ENCODE peak calls at places on chromosomes 5 and 9, in five cellular contexts. G, E, H, B and X are unnamed samples.

GRCh38 chr5:15290953-15291352 is 209.0 kb upstream of the FBXL7 start:
- DNase-seq in G (no peak), E (no peak), B (no peak), H (no peak), X (no peak)

GRCh38 chr5:167339205-167339604 is 952.2 kb upstream of the WWC1 start:
- DNase-seq in B (no peak), H (no peak), G (no peak), E (no peak), X (no peak)

GRCh38 chr5:37668524-37669047 is 171.3 kb downstream of the GDNF start:
- DNase-seq in E (peak; percentile 73), H (peak; percentile 85), B (peak; percentile 66), G (no peak), X (no peak)

GRCh38 chr5:150567031-150567680 is 59.2 kb downstream of the NDST1 start:
- DNase-seq in B (no peak), H (no peak), G (no peak), E (no peak), X (no peak)

GRCh38 chr9:28212979-28213378 is 639.7 kb upstream of the C9orf72 start:
- DNase-seq in B (no peak), E (no peak), G (no peak), H (no peak), X (no peak)

GRCh38 chr9:101508203-101508602 is 25.4 kb upstream of the RNF20 start:
- DNase-seq in G (no peak), B (no peak), E (no peak), H (no peak), X (no peak)

GRCh38 chr5:149015561-149015960 is 47.3 kb downstream of the SH3TC2 start:
- DNase-seq in H (no peak), E (no peak), B (no peak), G (no peak), X (no peak)

GRCh38 chr9:29039258-29039657 is 1466.0 kb upstream of the C9orf72 start:
- DNase-seq in G (no peak), E (no peak), B (no peak), H (no peak), X (no peak)

GRCh38 chr9:123432331-123433236 is 76.6 kb downstream of the CRB2 start:
- DNase-seq in G (no peak), B (peak; percentile 51), H (no peak), E (no peak), X (no peak)

GRCh38 chr9:69357854-69358220 is 32.8 kb downstream of the ENTREP1 start:
- DNase-seq in H (no peak), G (no peak), B (no peak), E (no peak), X (no peak)

GRCh38 chr5:123204224-123204623 is 115.2 kb downstream of the PRDM6 start:
- DNase-seq in G (no peak), B (no peak), H (no peak), E (no peak), X (no peak)

GRCh38 chr9:25418974-25419373 is 259.3 kb downstream of the TUSC1 start:
- DNase-seq in H (no peak), G (no peak), B (no peak), E (no peak), X (no peak)

GRCh38 chr9:108519417-108519816 is 336.4 kb downstream of the ACTL7B start:
- DNase-seq in B (no peak), G (no peak), H (no peak), E (no peak), X (no peak)

GRCh38 chr9:131727184-131727785 is 12.6 kb downstream of the RAPGEF1 start:
- DNase-seq in B (no peak), E (no peak), H (peak; percentile 64), G (no peak), X (no peak)

GRCh38 chr9:128703616-128704355 is 1.5 kb downstream of the PKN3 start:
- DNase-seq in B (peak; percentile 80), E (peak; percentile 50), H (peak; percentile 69), G (peak; percentile 81), X (no peak)

GRCh38 chr5:72018158-72018803 is 89.0 kb upstream of the MAP1B start:
- DNase-seq in E (peak; percentile 77), B (no peak), H (no peak), G (no peak), X (peak; percentile 18)

GRCh38 chr5:146986469-146986868 is 107.9 kb upstream of the PPP2R2B start:
- DNase-seq in G (no peak), B (no peak), E (no peak), H (no peak), X (no peak)
- H3K9me3 ChIP-seq in G (peaks cover 6% of the 10 kb centered on the region), B (peaks cover 3% of the 10 kb centered on the region), E (no peaks in the 10 kb centered on the region), H (peaks cover 18% of the 10 kb centered on the region), X (peaks cover 4% of the 10 kb centered on the region)

DNA sequence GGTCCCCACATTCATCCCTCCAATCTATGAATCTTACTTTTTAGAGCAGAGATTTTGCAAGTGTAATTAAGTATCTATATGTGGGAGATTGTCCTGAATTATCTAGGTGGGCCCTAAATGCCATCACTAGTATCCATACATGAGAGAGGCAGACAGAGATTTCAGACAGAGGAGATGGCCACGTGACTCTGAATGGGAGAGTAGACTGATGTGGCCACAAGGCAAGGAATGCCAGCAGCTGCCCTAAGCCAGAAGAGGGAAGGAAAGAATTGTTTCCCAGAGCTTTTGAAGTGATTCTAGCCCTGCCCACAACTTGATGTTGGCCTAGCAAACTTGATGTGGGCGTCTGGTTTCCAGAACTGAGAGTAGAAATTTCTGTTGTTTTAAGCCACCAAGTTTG is 90.1 kb upstream of the PCAT7 start:
- DNase-seq in G (no peak), B (no peak), H (no peak), E (no peak), X (no peak)
- H3K9me3 ChIP-seq in G (peaks cover 9% of the 10 kb centered on the region), B (no peaks in the 10 kb centered on the region), H (peaks cover 14% of the 10 kb centered on the region), E (no peaks in the 10 kb centered on the region), X (peaks cover 3% of the 10 kb centered on the region)

DNA sequence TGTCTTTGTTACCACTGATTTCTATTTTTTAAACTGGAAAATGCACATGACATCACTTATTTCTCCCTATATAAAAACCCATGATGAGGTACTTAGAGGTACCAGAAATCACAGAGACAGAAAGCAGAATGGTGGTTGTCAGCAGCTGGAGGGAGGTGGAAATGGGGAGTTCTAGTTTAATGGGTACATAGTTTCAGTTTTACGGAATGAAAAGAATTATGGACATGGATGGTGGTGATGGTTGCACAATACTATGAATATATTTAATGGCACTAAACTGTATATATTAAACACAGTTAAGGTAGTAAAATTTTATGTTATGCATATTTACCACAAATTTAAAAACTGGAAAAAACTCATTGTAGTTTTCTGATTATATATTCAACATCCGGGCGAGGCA is 50.5 kb upstream of the CPEB4 start:
- DNase-seq in E (no peak), B (no peak), H (no peak), G (no peak), X (no peak)
- H3K9me3 ChIP-seq in E (no peaks in the 10 kb centered on the region), B (no peaks in the 10 kb centered on the region), H (no peaks in the 10 kb centered on the region), G (no peaks in the 10 kb centered on the region), X (no peaks in the 10 kb centered on the region)

DNA sequence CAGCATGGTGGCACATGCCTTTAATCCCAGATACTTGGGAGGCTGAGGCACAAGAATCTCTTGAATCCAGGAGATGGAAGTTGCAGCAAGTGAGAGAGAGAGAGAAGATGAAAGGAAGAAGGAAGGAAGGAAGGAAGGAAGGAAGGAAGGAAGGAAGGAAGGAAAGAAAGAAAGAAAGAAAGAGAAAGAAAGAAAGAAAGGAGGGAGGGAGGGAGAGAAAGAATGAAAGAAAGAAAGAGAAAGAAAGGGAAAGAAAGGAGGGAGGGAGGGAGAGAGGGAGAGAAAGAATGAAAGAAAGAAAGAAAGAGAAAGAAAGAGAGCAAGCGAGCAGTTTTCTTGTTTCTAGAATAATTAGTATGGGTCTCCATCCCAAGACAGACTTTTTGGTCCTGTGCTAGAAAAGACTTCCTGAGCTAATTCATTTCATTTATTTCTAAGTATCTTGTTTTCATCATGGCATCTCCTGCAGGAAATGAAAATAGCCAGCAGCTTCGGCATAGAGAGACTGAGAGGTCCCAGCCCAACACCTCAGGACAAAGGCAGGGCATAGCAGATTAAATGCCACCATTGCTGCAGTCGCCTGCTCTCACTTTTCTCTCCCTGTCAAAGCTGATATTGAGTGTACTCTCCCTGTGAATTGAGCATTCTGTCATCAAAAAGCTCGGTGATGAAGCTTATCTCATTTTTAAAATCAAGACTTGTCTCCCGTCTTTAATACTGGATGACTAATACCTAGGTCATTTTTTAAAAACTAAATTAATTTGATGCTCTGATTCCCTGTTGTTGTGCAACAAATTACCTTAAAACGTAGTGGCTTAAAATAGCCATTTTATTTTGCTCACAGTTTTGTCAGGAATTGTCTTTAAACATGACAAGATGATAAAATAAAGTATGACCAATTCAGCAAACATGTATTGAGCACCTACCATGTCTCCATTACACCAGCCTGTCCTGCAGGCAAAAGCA is 91.8 kb upstream of the ADRA1B start:
- DNase-seq in B (no peak), G (no peak), H (no peak), E (no peak), X (no peak)
- H3K9me3 ChIP-seq in B (no peaks in the 10 kb centered on the region), G (no peaks in the 10 kb centered on the region), H (no peaks in the 10 kb centered on the region), E (no peaks in the 10 kb centered on the region), X (no peaks in the 10 kb centered on the region)

DNA sequence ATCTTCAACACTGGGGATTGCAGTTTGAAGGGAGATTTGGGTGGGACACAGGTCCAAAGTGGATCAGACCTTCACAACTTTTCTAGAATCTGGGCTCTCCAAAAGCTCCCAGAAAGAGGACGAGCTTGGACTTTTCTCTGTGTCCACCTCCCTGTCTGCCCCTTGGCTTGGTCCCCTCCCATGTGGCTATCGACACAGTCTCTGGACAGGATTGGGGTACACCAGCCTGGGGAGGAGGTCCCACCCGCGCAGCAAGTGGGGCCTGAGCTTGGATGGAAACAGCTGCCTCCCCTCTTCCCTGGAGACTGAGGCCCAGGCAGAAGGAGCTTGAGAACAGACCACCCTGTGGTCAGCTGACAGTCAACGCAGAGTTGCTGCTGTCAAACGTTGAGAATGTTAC is 84.6 kb upstream of the FCN1 start:
- DNase-seq in G (no peak), E (no peak), H (peak; percentile 8), B (peak; percentile 46), X (no peak)
- H3K9me3 ChIP-seq in G (peaks cover 16% of the 10 kb centered on the region), E (no peaks in the 10 kb centered on the region), H (no peaks in the 10 kb centered on the region), B (peaks cover 4% of the 10 kb centered on the region), X (no peaks in the 10 kb centered on the region)

GRCh38 chr5:35919191-35919590 is 19.2 kb downstream of the CAPSL start:
- DNase-seq in G (no peak), E (peak; percentile 13), H (no peak), B (no peak), X (no peak)
- H3K9me3 ChIP-seq in G (no peaks in the 10 kb centered on the region), E (no peaks in the 10 kb centered on the region), H (no peaks in the 10 kb centered on the region), B (peaks cover 5% of the 10 kb centered on the region), X (no peaks in the 10 kb centered on the region)

GRCh38 chr5:158351485-158352140 is 492.7 kb upstream of the CLINT1 start:
- DNase-seq in G (no peak), B (no peak), H (no peak), E (no peak), X (no peak)
- H3K9me3 ChIP-seq in G (no peaks in the 10 kb centered on the region), B (no peaks in the 10 kb centered on the region), H (no peaks in the 10 kb centered on the region), E (no peaks in the 10 kb centered on the region), X (no peaks in the 10 kb centered on the region)